ENCODE peak calls at places on chromosomes 3 and 15, in nine cellular contexts. B is naive thymus-derived CD8-positive, alpha-beta T cell; W is effector memory CD4-positive, alpha-beta T cell; O is activated effector memory CD4-positive, alpha-beta T cell treated with Interleukin-2 at 50 U/mL for 16 hours; E is activated T-cell treated with anti-CD3 and anti-CD28 coated beads for 48 hours; T is Peyer's patch; A is NCI-H2029; X is ELF-1; J is stomach. D is an unnamed sample.

GRCh38 chr3:36774072-36774471 is 9.7 kb upstream of the DCLK3 start:
- DNase-seq in E (no peak), J (no peak), W (no peak), X (no peak), T (no peak), O (no peak), B (no peak), A (no peak), D (no peak)

GRCh38 chr3:69867941-69868505 is 128.8 kb downstream of the MITF start:
- DNase-seq in O (no peak), T (no peak), A (no peak), W (no peak), B (no peak), X (no peak), J (no peak), E (no peak), D (no peak)

GRCh38 chr3:32460031-32460749 is 42.5 kb downstream of the CMTM6 start:
- DNase-seq in B (peak), O (peak), A (peak), E (peak), X (peak), W (peak), J (no peak), T (peak), D (peak)

GRCh38 chr3:84039091-84039490 is 919.7 kb upstream of the CADM2 start:
- DNase-seq in E (no peak), O (no peak), X (no peak), A (no peak), B (no peak), W (no peak), J (no peak), T (no peak), D (no peak)

GRCh38 chr3:96266395-96267187 is 547.8 kb upstream of the EPHA6 start:
- DNase-seq in E (no peak), W (no peak), A (no peak), X (no peak), B (no peak), J (no peak), T (no peak), O (no peak), D (no peak)

GRCh38 chr3:128107809-128108208 is 15.8 kb downstream of the RUVBL1 start:
- DNase-seq in X (no peak), W (no peak), O (no peak), A (peak), J (no peak), T (no peak), B (no peak), E (no peak), D (no peak)

GRCh38 chr15:70243686-70244540 is 146.2 kb upstream of the TLE3 start:
- DNase-seq in T (no peak), B (no peak), W (no peak), J (no peak), X (no peak), A (no peak), E (no peak), O (no peak), D (no peak)

GRCh38 chr3:178063475-178063874 is 472.8 kb upstream of the KCNMB2 start:
- DNase-seq in J (no peak), T (no peak), O (no peak), E (no peak), W (no peak), B (no peak), X (no peak), A (no peak), D (no peak)

GRCh38 chr3:123325766-123326256 is 123.1 kb downstream of the ADCY5 start:
- DNase-seq in O (no peak), T (no peak), W (no peak), X (no peak), B (no peak), J (no peak), A (no peak), E (no peak), D (no peak)

GRCh38 chr3:161744366-161744765 is 247.8 kb downstream of the OTOL1 start:
- DNase-seq in A (no peak), J (no peak), W (no peak), E (no peak), X (no peak), O (no peak), B (no peak), T (no peak), D (no peak)

GRCh38 chr3:89617706-89618105 is 510.3 kb downstream of the EPHA3 start:
- DNase-seq in A (no peak), X (no peak), O (no peak), E (no peak), T (no peak), B (no peak), W (no peak), J (no peak), D (no peak)

D was measured in stimulated activated naive B cell treated with anti-CD40 and anti-IgM and Interleukin-4, amounts not matched to agents 10 μg/mL and 1 μg/mL and 100 μg/mL, for 72 hours.